ENCODE peak calls at places on chromosomes 2 and 18, in five cellular contexts. V is adrenal gland, D is retinal pigment epithelial cell, Z is heart right ventricle, L is cardiac muscle cell. C is an unnamed sample.
A peak's percentile ranks its signal among the peaks of the same experiment; 100 is the strongest.

GRCh38 chr2:111905990-111906735 is 7.8 kb downstream of the MERTK start:
- DNase-seq in V (peak; percentile 62), D (no peak), Z (no peak), L (no peak), C (no peak)

GRCh38 chr2:68747413-68747812 is 12.8 kb downstream of the ARHGAP25 start:
- DNase-seq in V (no peak), D (no peak), Z (no peak), L (no peak), C (no peak)

GRCh38 chr2:72955188-72956049 is 38.1 kb downstream of the EMX1 start:
- DNase-seq in V (no peak), D (no peak), Z (no peak), L (no peak), C (no peak)

GRCh38 chr2:54975175-54975574 is 75.1 kb downstream of the RTN4 start:
- DNase-seq in V (no peak), D (no peak), Z (no peak), L (no peak), C (no peak)

GRCh38 chr2:14552818-14553217 is 79.7 kb upstream of the LRATD1 start:
- DNase-seq in V (no peak), D (no peak), Z (no peak), L (no peak), C (no peak)

GRCh38 chr18:46756172-46756558 is 688 bp downstream of the ST8SIA5 start:
- DNase-seq in V (no peak), D (no peak), Z (no peak), L (no peak), C (no peak)

GRCh38 chr18:40046596-40046995 is 1908.4 kb upstream of the PIK3C3 start:
- DNase-seq in V (no peak), D (no peak), Z (no peak), L (no peak), C (no peak)

GRCh38 chr18:66640431-66640830 is 36.5 kb upstream of the CDH19 start:
- DNase-seq in V (no peak), D (peak; percentile 45), Z (peak; percentile 15), L (peak; percentile 39), C (no peak)

GRCh38 chr2:202221873-202222272 is 16.5 kb downstream of the SUMO1 start:
- DNase-seq in V (no peak), D (no peak), Z (no peak), L (peak; percentile 17), C (no peak)

GRCh38 chr2:234828382-234829073 is 123.3 kb upstream of the SH3BP4 start:
- DNase-seq in V (no peak), D (no peak), Z (no peak), L (no peak), C (no peak)

GRCh38 chr18:28175930-28176673 is 828 bp downstream of the CDH2 start:
- DNase-seq in V (no peak), D (no peak), Z (peak; percentile 18), L (peak; percentile 46), C (peak; percentile 39)

GRCh38 chr18:74264303-74265020 is 27.3 kb downstream of the CYB5A start:
- DNase-seq in V (no peak), D (no peak), Z (no peak), L (no peak), C (no peak)

GRCh38 chr2:26712486-26713465 is 20.3 kb downstream of the KCNK3 start:
- DNase-seq in V (no peak), D (no peak), Z (no peak), L (no peak), C (no peak)

GRCh38 chr2:192555740-192556139 is 361.0 kb upstream of the TMEFF2 start:
- DNase-seq in V (no peak), D (no peak), Z (no peak), L (no peak), C (no peak)

GRCh38 chr2:205700331-205701132 is 18.2 kb downstream of the NRP2 start:
- DNase-seq in V (peak; percentile 91), D (peak; percentile 72), Z (no peak), L (peak; percentile 79), C (no peak)

GRCh38 chr18:68148862-68149261 is 566.0 kb downstream of the TMX3 start:
- DNase-seq in V (no peak), D (no peak), Z (no peak), L (no peak), C (no peak)

GRCh38 chr2:213545481-213545880 is 261.2 kb downstream of the SPAG16 start:
- DNase-seq in V (no peak), D (no peak), Z (no peak), L (no peak), C (no peak)

GRCh38 chr2:147659051-147659450 is 185.8 kb upstream of the ACVR2A start:
- DNase-seq in V (no peak), D (no peak), Z (no peak), L (no peak), C (no peak)

GRCh38 chr2:190718652-190719526 is 70.0 kb downstream of the NAB1 start:
- DNase-seq in V (peak; percentile 83), D (peak; percentile 70), Z (no peak), L (peak; percentile 72), C (no peak)

GRCh38 chr2:98086491-98087446 is at the start of gene VWA3B:
- DNase-seq in V (peak; percentile 70), D (no peak), Z (peak; percentile 75), L (peak; percentile 64), C (peak; percentile 56)

GRCh38 chr2:204705243-204705971 is 160.1 kb downstream of the PARD3B start:
- DNase-seq in V (no peak), D (no peak), Z (no peak), L (peak; percentile 2), C (no peak)

GRCh38 chr2:26606847-26607190 is 34.3 kb downstream of the CIB4 start:
- DNase-seq in V (peak; percentile 59), D (no peak), Z (no peak), L (no peak), C (no peak)

GRCh38 chr18:6743988-6744387 is 14.5 kb downstream of the ARHGAP28 start:
- DNase-seq in V (no peak), D (no peak), Z (no peak), L (no peak), C (no peak)

GRCh38 chr18:33231474-33232317 is 208.8 kb downstream of the CCDC178 start:
- DNase-seq in V (peak; percentile 87), D (peak; percentile 5), Z (peak; percentile 11), L (peak; percentile 75), C (peak; percentile 94)

GRCh38 chr18:28863396-28863795 is 686.5 kb upstream of the CDH2 start:
- DNase-seq in V (no peak), D (no peak), Z (no peak), L (peak; percentile 73), C (no peak)

GRCh38 chr2:228901531-228901930 is 369.6 kb downstream of the PID1 start:
- DNase-seq in V (no peak), D (no peak), Z (no peak), L (peak; percentile 3), C (no peak)

GRCh38 chr2:96359310-96359709 is 23.7 kb downstream of the NCAPH start:
- DNase-seq in V (no peak), D (no peak), Z (peak; percentile 30), L (no peak), C (no peak)

GRCh38 chr2:174245065-174245464 is 3.3 kb downstream of the OLA1 start:
- DNase-seq in V (no peak), D (no peak), Z (no peak), L (no peak), C (no peak)

GRCh38 chr2:240604291-240604938 is 17.9 kb downstream of the CAPN10 start:
- DNase-seq in V (peak; percentile 93), D (peak; percentile 16), Z (peak; percentile 79), L (peak; percentile 78), C (peak; percentile 48)

DNA sequence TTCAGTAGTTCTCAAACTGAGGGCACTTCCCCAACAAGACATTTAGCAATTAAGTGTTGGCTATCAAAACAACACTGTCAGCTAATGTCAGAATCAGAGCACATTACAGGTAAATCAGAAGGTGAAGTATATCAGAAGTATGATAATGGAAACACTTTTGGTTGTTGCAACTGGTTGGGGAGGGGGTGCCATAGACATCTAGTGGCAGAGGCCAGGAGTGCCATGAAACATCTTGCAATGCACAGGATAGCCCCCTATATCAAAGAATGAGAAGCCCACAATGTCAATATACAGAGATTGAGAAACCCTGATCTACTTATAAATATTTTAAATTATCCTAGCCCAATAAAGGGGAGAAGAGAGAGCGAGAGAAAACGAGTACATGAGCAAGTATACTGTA is 4.9 kb upstream of the XPO1 start:
- DNase-seq in V (no peak), D (no peak), Z (no peak), L (no peak), C (no peak)
- TF ChIP-seq CTCF in V (no peak), D (peak; percentile 22), Z (no peak), L (no peak), C (peak; percentile 28)

DNA sequence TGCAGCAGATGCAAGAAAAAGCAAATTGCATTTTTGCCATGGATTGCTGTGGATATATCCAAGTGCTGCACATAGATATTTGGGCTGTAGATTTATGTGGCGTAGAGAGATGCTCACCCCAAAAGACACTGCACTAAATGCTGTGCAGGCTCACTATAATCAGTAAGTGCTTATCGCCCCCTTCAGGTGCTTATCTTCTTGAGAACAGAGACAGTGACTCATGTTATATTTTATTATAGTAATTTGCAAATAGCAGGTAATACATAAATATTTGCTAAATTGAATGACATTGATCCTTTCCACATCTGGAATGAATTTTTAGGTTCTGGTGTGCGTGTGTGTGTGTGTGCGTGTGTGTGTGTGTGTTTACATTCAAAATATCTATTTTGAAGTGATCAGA is 36.8 kb upstream of the PLEKHM3 start:
- DNase-seq in V (no peak), D (no peak), Z (no peak), L (no peak), C (no peak)
- TF ChIP-seq CTCF in V (peak; percentile 25), D (peak; percentile 59), Z (no peak), L (no peak), C (peak; percentile 57)

GRCh38 chr2:67733517-67733916 is 329.3 kb downstream of the C1D start:
- DNase-seq in V (peak; percentile 64), D (no peak), Z (peak; percentile 8), L (peak; percentile 62), C (peak; percentile 1)
- TF ChIP-seq CTCF in V (no peak), D (peak; percentile 74), Z (no peak), L (peak; percentile 56), C (peak; percentile 36)

GRCh38 chr18:13375302-13376255 is 157.0 kb downstream of the LDLRAD4 start:
- DNase-seq in V (peak; percentile 94), D (peak; percentile 63), Z (peak; percentile 59), L (peak; percentile 88), C (no peak)
- TF ChIP-seq CTCF in V (no peak), D (peak; percentile 1), Z (no peak), L (peak; percentile 16), C (no peak)

DNA sequence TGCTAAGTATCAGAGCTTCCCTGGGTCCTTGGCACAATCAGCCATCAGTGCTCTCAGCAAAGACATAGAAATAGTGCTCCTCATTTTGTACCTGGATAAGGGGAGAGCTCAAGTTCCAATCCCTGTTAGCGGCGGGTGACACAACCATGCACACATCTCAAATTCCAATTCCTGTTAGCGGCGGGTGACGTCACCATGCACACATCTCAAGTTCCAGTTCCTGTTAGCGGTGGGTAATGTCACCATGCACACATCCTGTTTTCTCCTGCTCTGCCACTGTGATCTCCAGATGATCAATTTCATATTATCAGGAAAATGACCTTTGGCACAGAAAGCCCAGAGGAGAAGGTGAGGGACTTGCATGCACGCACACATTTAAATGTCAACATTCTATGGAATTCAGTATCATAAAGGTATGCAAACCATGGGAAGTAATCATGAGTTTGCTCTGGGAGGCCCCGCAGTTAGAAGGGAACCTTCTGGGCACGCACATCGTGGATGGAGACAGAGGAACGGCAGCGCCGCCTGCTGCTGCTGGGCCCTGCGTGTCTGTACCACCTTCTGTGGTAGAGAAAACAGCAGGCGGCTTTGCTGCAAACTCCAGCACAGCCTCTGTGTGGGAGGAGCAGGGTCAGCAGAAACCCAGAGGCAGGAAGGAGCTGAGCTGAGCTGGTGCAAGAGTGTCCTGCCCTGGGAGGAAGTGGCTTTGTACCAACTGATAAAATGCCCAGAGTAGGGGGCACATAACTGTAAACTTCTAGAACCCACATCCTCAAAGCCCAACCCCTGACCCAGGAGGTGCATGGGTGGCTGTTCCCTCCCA is 77.8 kb downstream of the MBP start:
- DNase-seq in V (peak; percentile 92), D (no peak), Z (peak; percentile 81), L (peak; percentile 96), C (peak; percentile 54)
- TF ChIP-seq CTCF in V (peak; percentile 48), D (peak; percentile 81), Z (no peak), L (peak; percentile 94), C (peak; percentile 58)

C was measured in neural crest cell.